ENCODE peak calls at places on chromosome 17, in five cellular contexts. T is K562, Y is A549, U is H1, C is HepG2. R is an unnamed sample.

GRCh38 chr17:48842746-48843145 is 11.9 kb downstream of the CALCOCO2 start:
- DNase-seq in T (no peak), Y (no peak), U (no peak), C (no peak), R (peak; percentile 20)

GRCh38 chr17:60398227-60398959 is 6.5 kb upstream of the USP32 start:
- DNase-seq in T (no peak), Y (no peak), U (no peak), C (no peak), R (no peak)

GRCh38 chr17:51389875-51390274 is 129.5 kb downstream of the UTP18 start:
- DNase-seq in T (no peak), Y (no peak), U (no peak), C (no peak), R (no peak)

GRCh38 chr17:31593806-31594205 is 202.3 kb downstream of the RAB11FIP4 start:
- DNase-seq in T (no peak), Y (no peak), U (no peak), C (no peak), R (peak; percentile 89)

GRCh38 chr17:32596666-32597065 is 109.9 kb downstream of the CDK5R1 start:
- DNase-seq in T (no peak), Y (peak; percentile 10), U (no peak), C (no peak), R (peak; percentile 5)

GRCh38 chr17:17555906-17556305 is 35.6 kb downstream of the PEMT start:
- DNase-seq in T (no peak), Y (no peak), U (no peak), C (no peak), R (no peak)

GRCh38 chr17:82656266-82656665 is 8.0 kb upstream of the WDR45B start:
- DNase-seq in T (no peak), Y (no peak), U (no peak), C (no peak), R (no peak)

GRCh38 chr17:77741109-77741508 is 217.4 kb upstream of the TNRC6C start:
- DNase-seq in T (peak; percentile 41), Y (peak; percentile 24), U (peak; percentile 23), C (no peak), R (no peak)

GRCh38 chr17:31060814-31061550 is 33.8 kb upstream of the NF1 start:
- DNase-seq in T (no peak), Y (no peak), U (no peak), C (no peak), R (no peak)

GRCh38 chr17:41013181-41013580 is 4.3 kb upstream of the KRTAP3-1 start:
- DNase-seq in T (no peak), Y (no peak), U (no peak), C (no peak), R (no peak)

GRCh38 chr17:80265205-80266068 is 4.8 kb downstream of the RNF213 start:
- DNase-seq in T (no peak), Y (no peak), U (no peak), C (no peak), R (no peak)

GRCh38 chr17:63082273-63082861 is 116.3 kb downstream of the TANC2 start:
- DNase-seq in T (no peak), Y (peak; percentile 26), U (no peak), C (peak; percentile 10), R (peak; percentile 58)

GRCh38 chr17:72592242-72592966 is 471.6 kb downstream of the SOX9 start:
- DNase-seq in T (peak; percentile 69), Y (peak; percentile 90), U (peak; percentile 58), C (peak; percentile 78), R (peak; percentile 84)
- TF ChIP-seq POLR2A in T (no peak), Y (peak; percentile 100), U (peak; percentile 99), C (peak; percentile 100), R (peak; percentile 100)

DNA sequence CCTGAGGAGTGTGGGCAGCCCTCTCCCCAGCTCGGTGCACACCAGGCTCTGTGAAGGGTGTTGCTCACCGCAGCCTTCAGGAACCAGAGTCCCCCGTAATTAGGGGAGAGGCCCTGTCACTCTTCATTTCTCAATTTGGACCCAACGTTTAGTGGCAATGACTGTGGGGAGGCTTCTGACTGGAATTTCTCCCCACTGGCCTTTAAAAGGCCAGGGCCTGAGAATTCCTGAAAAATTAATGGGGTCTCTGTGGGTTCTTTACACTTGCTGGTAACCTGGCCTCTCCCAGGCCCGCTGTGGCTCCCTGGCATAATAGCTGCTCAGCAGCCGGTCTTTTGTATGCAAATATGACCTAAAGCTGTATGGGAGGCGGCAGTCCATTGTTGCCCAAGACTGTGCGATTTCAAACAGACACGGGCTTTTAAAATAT is 209.7 kb downstream of the MSI2 start:
- DNase-seq in T (no peak), Y (no peak), U (peak; percentile 57), C (no peak), R (no peak)
- H3K27ac ChIP-seq in T (no peak overlapping the region), Y (peak overlapping the region; percentile 5), U (no peak overlapping the region), C (no peak overlapping the region), R (no peak overlapping the region)

GRCh38 chr17:59219370-59219769 is 941 bp upstream of the GDPD1 start:
- DNase-seq in T (no peak), Y (no peak), U (no peak), C (no peak), R (no peak)
- TF ChIP-seq MAFK in T (no peak), Y (no peak), U (no peak), C (no peak), R (no peak)

DNA sequence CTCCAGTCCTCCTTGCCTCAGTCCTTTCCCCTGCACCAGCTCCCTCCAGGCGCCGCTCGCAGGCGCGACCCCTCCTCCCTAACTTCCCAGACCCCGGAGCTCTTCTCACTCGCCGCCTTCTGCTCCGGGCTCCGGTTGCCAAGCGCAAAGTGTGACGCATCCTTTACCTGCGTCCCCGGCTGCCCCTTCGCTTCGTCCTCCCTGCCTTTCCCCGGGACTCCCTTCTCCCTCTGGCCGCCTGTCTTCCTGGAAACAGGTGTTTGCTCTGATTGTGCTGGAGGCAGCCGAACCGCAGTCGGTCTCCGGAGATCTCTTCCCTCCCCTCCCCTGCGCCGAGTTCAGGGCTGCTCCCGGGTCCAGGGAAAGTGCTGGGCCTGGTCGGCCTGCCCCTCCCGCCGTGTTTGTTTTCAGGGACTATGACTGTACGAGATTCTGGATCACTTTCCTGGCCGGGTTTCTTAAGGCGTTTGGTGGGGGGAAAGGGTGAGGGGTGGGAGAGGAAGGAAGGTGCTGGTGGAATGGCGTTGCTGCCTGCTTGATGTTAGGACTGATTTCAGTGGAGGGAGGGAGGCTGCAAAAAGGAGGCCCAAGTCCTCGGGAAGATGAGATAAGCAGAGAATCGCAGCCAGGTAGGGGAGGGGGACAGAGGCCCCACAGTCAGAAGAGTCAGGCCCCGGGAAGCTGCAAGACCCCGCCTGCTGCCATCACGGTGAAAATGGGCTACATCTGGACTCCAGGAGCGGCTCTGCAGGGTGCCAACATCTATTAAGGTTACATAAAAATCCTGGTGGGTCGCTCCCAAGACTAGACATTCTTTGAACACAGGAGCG is 893 bp downstream of the ARHGAP44 start:
- DNase-seq in T (no peak), Y (no peak), U (no peak), C (no peak), R (no peak)
- TF ChIP-seq POLR2A in T (no peak), Y (no peak), U (no peak), C (no peak), R (no peak)

GRCh38 chr17:57559634-57560387 is 185.3 kb downstream of the CCDC182 start:
- DNase-seq in T (no peak), Y (no peak), U (no peak), C (no peak), R (no peak)

GRCh38 chr17:57563968-57564367 is 181.1 kb downstream of the CCDC182 start:
- DNase-seq in T (no peak), Y (no peak), U (no peak), C (no peak), R (no peak)

GRCh38 chr17:57565119-57565635 is 179.9 kb downstream of the CCDC182 start:
- DNase-seq in T (no peak), Y (no peak), U (no peak), C (no peak), R (no peak)

GRCh38 chr17:57561072-57561861 is 183.8 kb downstream of the CCDC182 start:
- DNase-seq in T (no peak), Y (no peak), U (no peak), C (peak; percentile 99), R (no peak)

DNA sequence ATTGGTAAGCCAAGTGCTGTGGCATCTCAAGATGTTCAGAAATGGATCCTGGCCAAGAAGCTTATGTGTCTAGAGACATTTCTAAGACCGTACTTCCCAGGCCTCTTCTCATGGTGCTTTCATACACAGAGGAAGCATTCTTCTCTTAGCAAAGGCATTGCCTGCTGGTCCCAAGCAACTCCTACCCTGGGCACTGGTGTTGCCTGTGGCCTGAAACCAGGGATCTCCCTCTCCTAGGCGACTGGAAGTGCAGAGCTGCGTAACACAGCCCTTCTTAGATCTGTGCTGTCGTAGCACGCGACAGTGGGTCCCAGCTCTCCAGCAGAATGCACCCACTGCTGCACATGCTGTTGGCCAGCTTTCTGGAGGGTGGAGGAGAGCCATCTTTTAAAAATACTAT is 182.9 kb downstream of the CCDC182 start:
- DNase-seq in T (no peak), Y (no peak), U (no peak), C (no peak), R (no peak)
- H3K27ac ChIP-seq in T (no peak overlapping the region), Y (no peak overlapping the region), U (no peak overlapping the region), C (peak overlapping the region; percentile 82), R (no peak overlapping the region)

GRCh38 chr17:75178453-75178852 is 4.3 kb downstream of the SUMO2 start:
- DNase-seq in T (no peak), Y (no peak), U (no peak), C (no peak), R (no peak)

GRCh38 chr17:75181608-75182318 is 996 bp downstream of the SUMO2 start:
- DNase-seq in T (peak; percentile 13), Y (no peak), U (no peak), C (no peak), R (no peak)

GRCh38 chr17:75182569-75183436 is at the start of gene SUMO2:
- DNase-seq in T (peak; percentile 99), Y (peak; percentile 98), U (peak; percentile 93), C (peak; percentile 84), R (peak; percentile 94)

GRCh38 chr17:75182319-75182568 is 515 bp downstream of the SUMO2 start:
- DNase-seq in T (no peak), Y (no peak), U (no peak), C (no peak), R (no peak)

GRCh38 chr17:75181110-75181509 is 1.6 kb downstream of the SUMO2 start:
- DNase-seq in T (no peak), Y (no peak), U (no peak), C (no peak), R (no peak)
- TF ChIP-seq MAFK in T (no peak), Y (no peak), U (no peak), C (no peak), R (no peak)